ENCODE peak calls at places on chromosomes 3 and 15, in four cellular contexts. One of them, this sample, is unnamed. For H3K27me3 and H3K9me3, the result is how much of the 10 kb centered on the place peaks cover.

GRCh38 chr3:49899815-49900214 is 3.9 kb downstream of the MST1R start:
- DNase-seq in colonic mucosa: no peak
- DNase-seq in esophagus muscularis mucosa: no peak
- DNase-seq in AG04450: no peak
- DNase-seq in this sample: no peak

GRCh38 chr15:71752604-71753289 is 57.6 kb upstream of the NR2E3 start:
- DNase-seq in AG04450: peak
- DNase-seq in esophagus muscularis mucosa: no peak
- DNase-seq in colonic mucosa: peak
- DNase-seq in this sample: no peak

GRCh38 chr15:58684036-58684700 is 65.3 kb downstream of the ADAM10 start:
- DNase-seq in AG04450: no peak
- DNase-seq in esophagus muscularis mucosa: no peak
- DNase-seq in colonic mucosa: no peak
- DNase-seq in this sample: no peak

GRCh38 chr3:183587337-183587736 is 31.8 kb upstream of the KLHL6 start:
- DNase-seq in esophagus muscularis mucosa: no peak
- DNase-seq in AG04450: no peak
- DNase-seq in colonic mucosa: no peak
- DNase-seq in this sample: no peak

GRCh38 chr15:32053717-32054116 is 23.4 kb downstream of the CHRNA7 start:
- DNase-seq in colonic mucosa: no peak
- DNase-seq in AG04450: no peak
- DNase-seq in esophagus muscularis mucosa: no peak
- DNase-seq in this sample: no peak

GRCh38 chr3:191240432-191240831 is 41.4 kb downstream of the OSTN start:
- DNase-seq in colonic mucosa: no peak
- DNase-seq in esophagus muscularis mucosa: no peak
- DNase-seq in AG04450: no peak
- DNase-seq in this sample: no peak

GRCh38 chr15:90191795-90192494 is 9.2 kb upstream of the SEMA4B start:
- DNase-seq in esophagus muscularis mucosa: no peak
- DNase-seq in colonic mucosa: peak
- DNase-seq in AG04450: no peak
- DNase-seq in this sample: peak

GRCh38 chr3:152910211-152910610 is 75.3 kb downstream of the P2RY1 start:
- DNase-seq in colonic mucosa: no peak
- DNase-seq in esophagus muscularis mucosa: no peak
- DNase-seq in AG04450: no peak
- DNase-seq in this sample: no peak

GRCh38 chr3:79767194-79767952 is 425 bp downstream of the ROBO1 start:
- DNase-seq in esophagus muscularis mucosa: no peak
- DNase-seq in AG04450: no peak
- DNase-seq in colonic mucosa: no peak
- DNase-seq in this sample: no peak

GRCh38 chr15:83248151-83248851 is 36.2 kb downstream of the BNC1 start:
- DNase-seq in esophagus muscularis mucosa: no peak
- DNase-seq in colonic mucosa: peak
- DNase-seq in AG04450: peak
- DNase-seq in this sample: no peak

GRCh38 chr3:196073188-196073838 is 8.6 kb downstream of the TFRC start:
- DNase-seq in esophagus muscularis mucosa: no peak
- DNase-seq in colonic mucosa: peak
- DNase-seq in AG04450: peak
- DNase-seq in this sample: no peak

GRCh38 chr15:48936666-48937065 is 27.1 kb downstream of the SHC4 start:
- DNase-seq in AG04450: peak
- DNase-seq in esophagus muscularis mucosa: no peak
- DNase-seq in colonic mucosa: no peak
- DNase-seq in this sample: no peak

GRCh38 chr15:21261965-21262850 is 178.1 kb downstream of the POTEB3 start:
- DNase-seq in AG04450: no peak
- DNase-seq in esophagus muscularis mucosa: no peak
- DNase-seq in colonic mucosa: no peak
- DNase-seq in this sample: no peak

GRCh38 chr15:63156708-63157065 is 590 bp downstream of the RPS27L start:
- DNase-seq in colonic mucosa: peak
- DNase-seq in esophagus muscularis mucosa: no peak
- DNase-seq in AG04450: no peak
- DNase-seq in this sample: no peak

GRCh38 chr3:112635674-112636073 is 5.3 kb downstream of the CCDC80 start:
- DNase-seq in AG04450: peak
- DNase-seq in colonic mucosa: peak
- DNase-seq in esophagus muscularis mucosa: no peak
- DNase-seq in this sample: no peak

GRCh38 chr3:120908030-120908802 is at the start of gene STXBP5L:
- DNase-seq in colonic mucosa: peak
- DNase-seq in AG04450: no peak
- DNase-seq in esophagus muscularis mucosa: no peak
- DNase-seq in this sample: peak

GRCh38 chr15:82809308-82810060 is at the start of gene WHAMM:
- DNase-seq in AG04450: peak
- DNase-seq in esophagus muscularis mucosa: peak
- DNase-seq in colonic mucosa: peak
- DNase-seq in this sample: peak

GRCh38 chr3:37739579-37740290 is 121.9 kb upstream of the CTDSPL start:
- DNase-seq in AG04450: no peak
- DNase-seq in colonic mucosa: no peak
- DNase-seq in esophagus muscularis mucosa: peak
- DNase-seq in this sample: no peak

GRCh38 chr15:68643216-68643830 is 64.5 kb downstream of the CORO2B start:
- DNase-seq in AG04450: no peak
- DNase-seq in esophagus muscularis mucosa: no peak
- DNase-seq in colonic mucosa: no peak
- DNase-seq in this sample: no peak

GRCh38 chr3:10417849-10418248 is 87.5 kb downstream of the ATP2B2 start:
- DNase-seq in esophagus muscularis mucosa: no peak
- DNase-seq in colonic mucosa: no peak
- DNase-seq in AG04450: no peak
- DNase-seq in this sample: no peak
- H3K27me3 ChIP-seq in esophagus muscularis mucosa: under half
- H3K27me3 ChIP-seq in colonic mucosa: under half
- H3K27me3 ChIP-seq in AG04450: under half
- H3K27me3 ChIP-seq in this sample: under half

GRCh38 chr15:101318810-101319200 is 23.8 kb upstream of the SNRPA1 start:
- DNase-seq in esophagus muscularis mucosa: no peak
- DNase-seq in colonic mucosa: no peak
- DNase-seq in AG04450: no peak
- DNase-seq in this sample: no peak
- TF ChIP-seq CTCF in esophagus muscularis mucosa: no peak
- TF ChIP-seq CTCF in colonic mucosa: no peak
- TF ChIP-seq CTCF in AG04450: no peak
- TF ChIP-seq CTCF in this sample: no peak

GRCh38 chr3:147410126-147410517 is 957 bp downstream of the ZIC1 start:
- DNase-seq in AG04450: no peak
- DNase-seq in colonic mucosa: no peak
- DNase-seq in esophagus muscularis mucosa: no peak
- DNase-seq in this sample: no peak

GRCh38 chr3:147412491-147412916 is 3.3 kb downstream of the ZIC1 start:
- DNase-seq in esophagus muscularis mucosa: no peak
- DNase-seq in AG04450: no peak
- DNase-seq in colonic mucosa: no peak
- DNase-seq in this sample: no peak

GRCh38 chr3:147411777-147412176 is 2.6 kb downstream of the ZIC1 start:
- DNase-seq in colonic mucosa: no peak
- DNase-seq in esophagus muscularis mucosa: no peak
- DNase-seq in AG04450: no peak
- DNase-seq in this sample: no peak

GRCh38 chr3:147410518-147411234 is 1.5 kb downstream of the ZIC1 start:
- DNase-seq in AG04450: no peak
- DNase-seq in esophagus muscularis mucosa: peak
- DNase-seq in colonic mucosa: no peak
- DNase-seq in this sample: no peak

DNA sequence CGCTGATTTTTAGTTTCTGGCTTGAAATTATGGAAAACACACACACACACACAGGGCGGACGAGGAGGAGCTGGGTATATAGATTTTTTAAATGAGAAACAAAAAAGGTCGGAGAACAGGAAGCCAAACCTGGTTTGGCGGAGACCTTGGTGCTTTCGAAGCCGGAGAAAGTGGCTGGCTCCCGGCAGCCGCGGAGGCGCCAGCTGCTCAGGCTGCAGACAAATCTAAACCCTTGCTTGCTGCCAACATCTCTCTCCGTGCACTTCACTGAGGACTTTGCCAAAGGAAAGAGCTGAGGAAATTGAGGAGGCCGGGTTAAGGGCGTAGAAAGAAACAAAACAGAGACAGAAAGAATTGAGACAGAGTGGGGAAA is 2.1 kb downstream of the ZIC1 start:
- DNase-seq in colonic mucosa: no peak
- DNase-seq in esophagus muscularis mucosa: peak
- DNase-seq in AG04450: no peak
- DNase-seq in this sample: no peak
- H3K9me3 ChIP-seq in colonic mucosa: under half
- H3K9me3 ChIP-seq in esophagus muscularis mucosa: under half
- H3K9me3 ChIP-seq in AG04450: under half
- H3K9me3 ChIP-seq in this sample: under half

DNA sequence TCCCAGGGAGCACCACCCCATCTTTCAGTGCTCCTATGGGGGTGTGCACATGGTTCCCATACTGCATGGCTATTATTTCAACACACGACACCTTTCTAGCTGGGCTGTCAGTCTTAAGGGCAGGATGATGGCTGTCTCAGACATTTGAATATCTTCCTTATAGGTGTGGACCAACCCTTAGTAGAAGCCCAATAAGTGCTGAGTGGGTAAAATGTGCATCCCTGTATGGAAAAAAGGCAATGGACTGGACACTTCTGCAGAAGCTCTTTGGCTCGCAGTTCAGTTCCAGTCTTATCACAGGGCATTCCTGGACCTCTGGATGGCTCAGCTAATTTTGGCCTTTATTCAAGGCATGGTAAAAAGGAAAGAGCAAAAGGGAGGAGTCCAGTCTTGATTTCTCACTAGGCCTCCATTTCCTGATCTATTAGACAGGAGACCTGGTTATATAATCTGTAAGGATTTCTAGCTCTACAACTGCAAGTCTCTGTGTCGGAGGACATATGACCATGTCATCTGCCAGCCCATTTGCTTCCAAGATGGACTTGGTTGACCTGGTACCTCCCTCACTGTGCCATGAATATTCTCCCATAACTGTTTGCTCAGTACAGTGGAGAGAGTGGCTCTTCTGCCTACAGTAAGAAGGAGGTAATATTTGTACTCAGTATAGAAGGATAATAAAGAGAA is 53.8 kb upstream of the RASGRP1 start:
- DNase-seq in colonic mucosa: no peak
- DNase-seq in AG04450: no peak
- DNase-seq in esophagus muscularis mucosa: no peak
- DNase-seq in this sample: no peak
- H3K27me3 ChIP-seq in colonic mucosa: under half
- H3K27me3 ChIP-seq in AG04450: under half
- H3K27me3 ChIP-seq in esophagus muscularis mucosa: under half
- H3K27me3 ChIP-seq in this sample: under half

GRCh38 chr3:51670711-51671089 is 352 bp upstream of the TEX264 start:
- DNase-seq in esophagus muscularis mucosa: no peak
- DNase-seq in AG04450: no peak
- DNase-seq in colonic mucosa: no peak
- DNase-seq in this sample: no peak

GRCh38 chr3:51668756-51669155 is 2.3 kb upstream of the TEX264 start:
- DNase-seq in esophagus muscularis mucosa: no peak
- DNase-seq in colonic mucosa: no peak
- DNase-seq in AG04450: no peak
- DNase-seq in this sample: no peak

GRCh38 chr3:51671090-51672082 is at the start of gene TEX264:
- DNase-seq in colonic mucosa: peak
- DNase-seq in AG04450: no peak
- DNase-seq in esophagus muscularis mucosa: peak
- DNase-seq in this sample: peak

GRCh38 chr3:51670053-51670666 is 892 bp upstream of the TEX264 start:
- DNase-seq in esophagus muscularis mucosa: no peak
- DNase-seq in colonic mucosa: no peak
- DNase-seq in AG04450: no peak
- DNase-seq in this sample: no peak

DNA sequence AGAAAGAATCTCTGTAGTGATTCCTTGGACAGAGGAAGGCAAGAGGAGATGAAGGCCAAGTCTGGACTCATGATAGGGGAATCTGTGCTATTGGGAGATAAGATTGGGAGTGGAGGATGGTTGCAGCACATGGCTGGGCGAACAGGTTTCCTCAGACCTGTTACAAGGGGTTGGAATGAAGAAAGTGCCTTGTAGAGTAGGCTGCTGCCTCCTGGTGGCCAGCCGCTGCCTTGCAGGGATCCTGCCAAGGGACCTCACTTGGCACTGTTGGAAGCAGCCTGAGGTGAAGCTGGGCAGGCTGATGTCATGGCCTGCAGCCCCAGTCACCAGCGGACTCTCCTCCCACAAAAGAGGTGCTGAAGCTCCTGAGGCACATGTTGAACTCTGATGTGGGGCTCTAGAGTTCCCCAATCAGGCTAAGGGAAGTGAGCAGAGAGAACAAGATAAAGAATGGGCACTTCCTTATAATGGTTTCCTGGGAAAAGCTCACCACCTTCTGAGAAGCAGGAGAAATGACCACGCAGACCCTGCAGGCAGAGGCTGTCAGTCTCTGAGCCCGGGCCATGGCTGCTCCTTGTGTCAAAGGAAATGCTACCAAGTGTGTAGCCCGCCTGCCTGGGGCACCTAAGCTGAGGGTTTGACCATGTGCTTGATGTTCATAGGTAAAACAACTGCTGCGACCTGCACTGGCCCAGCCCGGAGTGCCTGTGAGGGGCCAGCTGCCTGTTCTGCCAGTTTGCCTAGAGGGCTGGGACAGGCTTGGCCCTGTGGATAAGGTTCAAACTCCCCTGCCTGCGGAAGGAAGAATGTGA is 1.6 kb upstream of the TEX264 start:
- DNase-seq in esophagus muscularis mucosa: peak
- DNase-seq in AG04450: peak
- DNase-seq in colonic mucosa: peak
- DNase-seq in this sample: peak
- TF ChIP-seq CTCF in esophagus muscularis mucosa: peak
- TF ChIP-seq CTCF in AG04450: peak
- TF ChIP-seq CTCF in colonic mucosa: peak
- TF ChIP-seq CTCF in this sample: peak

DNA sequence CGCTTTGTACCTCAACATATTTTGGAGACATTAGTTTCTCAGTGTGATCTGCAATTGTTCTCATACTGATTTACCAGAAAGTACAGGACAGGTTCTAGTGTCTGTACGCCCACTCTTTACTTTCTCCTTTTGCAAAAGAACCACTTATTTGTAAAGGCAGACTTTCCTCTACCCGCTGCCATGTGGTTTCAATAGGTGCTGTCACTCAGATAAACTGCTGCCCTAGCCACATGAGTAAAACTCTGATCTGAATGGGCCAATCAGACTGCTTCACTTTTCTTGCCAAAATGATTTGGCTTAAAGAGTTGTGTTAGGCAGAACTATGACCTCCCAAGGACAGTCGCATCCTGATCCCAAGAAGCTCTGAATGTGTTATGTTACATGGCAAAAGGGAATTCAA is 984.6 kb upstream of the NR2F2 start:
- DNase-seq in AG04450: no peak
- DNase-seq in colonic mucosa: no peak
- DNase-seq in esophagus muscularis mucosa: no peak
- DNase-seq in this sample: no peak
- H3K9me3 ChIP-seq in AG04450: under half
- H3K9me3 ChIP-seq in colonic mucosa: under half
- H3K9me3 ChIP-seq in esophagus muscularis mucosa: under half
- H3K9me3 ChIP-seq in this sample: under half

GRCh38 chr3:122936335-122936734 is 91.2 kb downstream of the SEMA5B start:
- DNase-seq in AG04450: no peak
- DNase-seq in esophagus muscularis mucosa: no peak
- DNase-seq in colonic mucosa: no peak
- DNase-seq in this sample: no peak
- H3K27me3 ChIP-seq in AG04450: under half
- H3K27me3 ChIP-seq in esophagus muscularis mucosa: under half
- H3K27me3 ChIP-seq in colonic mucosa: under half
- H3K27me3 ChIP-seq in this sample: under half